ENCODE peak calls at places on chromosomes 5 and 9, in ten cellular contexts. Q is glutamatergic neuron, H is tibial artery, Z is nephron progenitor cell, F is Calu3, E is cardiac fibroblast, I is OCI-LY7, N is cardiac muscle cell, G is foreskin keratinocyte, V is H9. S is an unnamed sample.

GRCh38 chr9:93894691-93895079 is 60.5 kb downstream of the BARX1 start:
- DNase-seq in Q (no peak), H (peak; percentile 46), Z (no peak), F (no peak), E (no peak), I (no peak), N (no peak), G (no peak), V (peak; percentile 32), S (no peak)

GRCh38 chr5:113807384-113808053 is 294.0 kb downstream of the YTHDC2 start:
- DNase-seq in Q (peak; percentile 29), H (peak; percentile 65), Z (peak; percentile 23), F (no peak), E (peak; percentile 31), I (no peak), N (peak; percentile 28), G (no peak), V (no peak), S (no peak)

GRCh38 chr9:120729796-120730195 is 15.5 kb upstream of the MEGF9 start:
- DNase-seq in Q (no peak), H (no peak), Z (peak; percentile 14), F (no peak), E (peak; percentile 40), I (peak; percentile 14), N (no peak), G (no peak), V (peak; percentile 66), S (no peak)

GRCh38 chr5:40383719-40384651 is 295.7 kb upstream of the PTGER4 start:
- DNase-seq in Q (no peak), H (no peak), Z (no peak), F (no peak), E (peak; percentile 57), I (no peak), N (no peak), G (peak; percentile 77), V (no peak), S (peak; percentile 56)

GRCh38 chr5:158967566-158967965 is 132.2 kb downstream of the EBF1 start:
- DNase-seq in Q (no peak), H (no peak), Z (no peak), F (no peak), E (peak; percentile 62), I (no peak), N (no peak), G (peak; percentile 95), V (no peak), S (peak; percentile 70)

GRCh38 chr5:68033961-68034581 is 181.5 kb upstream of the PIK3R1 start:
- DNase-seq in Q (no peak), H (peak; percentile 72), Z (no peak), F (peak; percentile 61), E (peak; percentile 89), I (no peak), N (peak; percentile 69), G (no peak), V (no peak), S (no peak)

GRCh38 chr9:23663536-23663935 is 162.5 kb downstream of the ELAVL2 start:
- DNase-seq in Q (no peak), H (no peak), Z (no peak), F (no peak), E (no peak), I (no peak), N (no peak), G (no peak), V (no peak), S (no peak)

GRCh38 chr5:176798094-176798876 is 12.1 kb upstream of the UNC5A start:
- DNase-seq in Q (no peak), H (no peak), Z (no peak), F (no peak), E (no peak), I (no peak), N (no peak), G (no peak), V (no peak), S (no peak)

GRCh38 chr9:84659273-84659672 is 10.3 kb upstream of the NTRK2 start:
- DNase-seq in Q (no peak), H (no peak), Z (no peak), F (no peak), E (no peak), I (no peak), N (no peak), G (no peak), V (no peak), S (no peak)

GRCh38 chr5:145536133-145536532 is 299.0 kb downstream of the PRELID2 start:
- DNase-seq in Q (no peak), H (no peak), Z (no peak), F (no peak), E (no peak), I (no peak), N (no peak), G (no peak), V (no peak), S (no peak)
- TF ChIP-seq CTCF in Q (no peak), H (no peak), Z (no peak), F (no peak), E (no peak), I (no peak), N (no peak), G (no peak), V (no peak), S (no peak)

GRCh38 chr5:76016258-76016657 is 66.9 kb upstream of the SV2C start:
- DNase-seq in Q (no peak), H (no peak), Z (no peak), F (peak; percentile 28), E (no peak), I (no peak), N (no peak), G (no peak), V (no peak), S (no peak)
- TF ChIP-seq CTCF in Q (peak; percentile 7), H (no peak), Z (no peak), F (peak; percentile 35), E (no peak), I (peak; percentile 31), N (no peak), G (no peak), V (peak; percentile 53), S (no peak)

GRCh38 chr9:90940280-90940679 is 138.7 kb downstream of the SYK start:
- DNase-seq in Q (no peak), H (no peak), Z (no peak), F (no peak), E (no peak), I (no peak), N (no peak), G (no peak), V (no peak), S (no peak)
- TF ChIP-seq CTCF in Q (no peak), H (no peak), Z (no peak), F (no peak), E (no peak), I (no peak), N (no peak), G (no peak), V (no peak), S (no peak)

DNA sequence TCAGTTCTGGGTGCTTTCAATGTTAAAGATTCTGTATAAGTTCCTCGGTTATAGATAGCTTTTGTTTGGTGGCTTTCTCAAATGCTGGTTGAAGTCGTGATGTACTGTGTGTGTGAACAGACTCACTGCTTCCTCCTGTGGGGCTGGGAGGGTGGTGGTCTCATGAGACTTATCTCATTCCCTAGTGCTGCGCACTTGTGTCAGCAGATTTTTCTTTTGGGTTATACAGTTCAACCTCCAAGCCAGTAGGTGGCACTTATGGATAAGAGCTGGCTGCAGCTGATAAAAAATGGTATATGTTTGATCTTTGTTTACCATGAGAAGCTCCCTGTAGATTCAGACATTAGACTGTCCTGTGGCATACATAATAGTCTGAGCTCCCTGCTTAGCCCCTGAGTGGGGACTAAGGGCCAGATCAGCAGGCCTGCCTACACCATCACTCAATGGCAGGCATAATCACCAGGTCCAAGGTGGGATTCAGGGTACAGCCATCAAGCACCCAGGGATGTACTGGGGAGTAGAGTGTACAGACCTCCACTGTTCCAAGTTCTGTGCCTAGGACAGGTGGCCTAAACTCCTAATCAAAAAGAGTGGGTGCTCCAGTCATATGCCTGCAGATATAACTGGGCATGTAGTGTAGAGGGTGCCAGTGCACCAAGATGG is 174.2 kb downstream of the OXCT1 start:
- DNase-seq in Q (no peak), H (no peak), Z (no peak), F (no peak), E (no peak), I (peak; percentile 26), N (no peak), G (no peak), V (peak; percentile 40), S (no peak)
- TF ChIP-seq CTCF in Q (peak; percentile 30), H (peak; percentile 38), Z (no peak), F (no peak), E (peak; percentile 27), I (peak; percentile 71), N (peak; percentile 21), G (peak; percentile 39), V (peak; percentile 51), S (peak; percentile 28)

GRCh38 chr5:84870369-84870768 is 485.7 kb upstream of the EDIL3 start:
- DNase-seq in Q (no peak), H (no peak), Z (no peak), F (no peak), E (no peak), I (no peak), N (no peak), G (no peak), V (no peak), S (no peak)

GRCh38 chr5:84872768-84873167 is 488.1 kb upstream of the EDIL3 start:
- DNase-seq in Q (no peak), H (no peak), Z (no peak), F (no peak), E (no peak), I (no peak), N (no peak), G (no peak), V (no peak), S (no peak)
- TF ChIP-seq CTCF in Q (no peak), H (no peak), Z (no peak), F (no peak), E (no peak), I (no peak), N (no peak), G (no peak), V (no peak), S (no peak)

S was measured in RWPE1.